ENCODE peak calls at places on chromosomes 2 and 18, in ten cellular contexts. F is pancreas; G is CD8-positive, alpha-beta T cell; V is thoracic aorta; E is IMR-90; S is astrocyte; L is body of pancreas; U is spleen; I is tibial nerve; P is HepG2. X is an unnamed sample.
A peak's percentile ranks its signal among the peaks of the same experiment; 100 is the strongest.

GRCh38 chr2:199309411-199309810 is 148.3 kb downstream of the SATB2 start:
- DNase-seq in F (no peak), G (no peak), V (no peak), E (no peak), S (no peak), L (no peak), U (no peak), I (no peak), P (no peak), X (no peak)

GRCh38 chr2:27024812-27025211 is 8.0 kb upstream of the TMEM214 start:
- DNase-seq in F (no peak), G (no peak), V (no peak), E (no peak), S (no peak), L (no peak), U (no peak), I (no peak), P (no peak), X (no peak)

GRCh38 chr2:231545105-231545902 is 15.1 kb upstream of the NMUR1 start:
- DNase-seq in F (peak; percentile 51), G (peak; percentile 20), V (no peak), E (peak; percentile 53), S (peak; percentile 83), L (peak; percentile 13), U (peak; percentile 88), I (no peak), P (no peak), X (no peak)

GRCh38 chr2:69017080-69017479 is 4.1 kb downstream of the ANTXR1 start:
- DNase-seq in F (no peak), G (no peak), V (no peak), E (peak; percentile 70), S (peak; percentile 71), L (no peak), U (no peak), I (no peak), P (no peak), X (no peak)

GRCh38 chr2:29528891-29529520 is 392.4 kb downstream of the ALK start:
- DNase-seq in F (peak; percentile 21), G (no peak), V (no peak), E (peak; percentile 79), S (peak; percentile 73), L (peak; percentile 15), U (no peak), I (no peak), P (no peak), X (no peak)

GRCh38 chr2:84832772-84833461 is 48.0 kb downstream of the TRABD2A start:
- DNase-seq in F (peak; percentile 40), G (no peak), V (no peak), E (peak; percentile 17), S (no peak), L (no peak), U (peak; percentile 78), I (no peak), P (no peak), X (no peak)

GRCh38 chr2:97935719-97936161 is 60.0 kb downstream of the TMEM131 start:
- DNase-seq in F (no peak), G (no peak), V (no peak), E (peak; percentile 72), S (peak; percentile 61), L (no peak), U (no peak), I (no peak), P (peak; percentile 42), X (no peak)

GRCh38 chr2:134375935-134376334 is 122.1 kb downstream of the MGAT5 start:
- DNase-seq in F (peak; percentile 38), G (no peak), V (no peak), E (peak; percentile 75), S (peak; percentile 67), L (peak; percentile 70), U (no peak), I (peak; percentile 34), P (peak; percentile 75), X (no peak)

GRCh38 chr18:74819433-74820059 is 221.9 kb downstream of the ZNF407 start:
- DNase-seq in F (no peak), G (no peak), V (no peak), E (no peak), S (no peak), L (no peak), U (no peak), I (no peak), P (peak; percentile 19), X (no peak)

GRCh38 chr18:22563098-22563707 is 145.5 kb upstream of the CTAGE1 start:
- DNase-seq in F (peak; percentile 33), G (no peak), V (no peak), E (peak; percentile 95), S (peak; percentile 94), L (peak; percentile 39), U (no peak), I (peak; percentile 40), P (peak; percentile 62), X (no peak)

GRCh38 chr18:35324926-35325655 is 19.1 kb downstream of the ZNF24 start:
- DNase-seq in F (no peak), G (no peak), V (no peak), E (peak; percentile 69), S (no peak), L (no peak), U (no peak), I (no peak), P (no peak), X (no peak)

GRCh38 chr18:35326695-35327387 is 17.4 kb downstream of the ZNF24 start:
- DNase-seq in F (no peak), G (no peak), V (no peak), E (no peak), S (no peak), L (no peak), U (no peak), I (no peak), P (no peak), X (no peak)

DNA sequence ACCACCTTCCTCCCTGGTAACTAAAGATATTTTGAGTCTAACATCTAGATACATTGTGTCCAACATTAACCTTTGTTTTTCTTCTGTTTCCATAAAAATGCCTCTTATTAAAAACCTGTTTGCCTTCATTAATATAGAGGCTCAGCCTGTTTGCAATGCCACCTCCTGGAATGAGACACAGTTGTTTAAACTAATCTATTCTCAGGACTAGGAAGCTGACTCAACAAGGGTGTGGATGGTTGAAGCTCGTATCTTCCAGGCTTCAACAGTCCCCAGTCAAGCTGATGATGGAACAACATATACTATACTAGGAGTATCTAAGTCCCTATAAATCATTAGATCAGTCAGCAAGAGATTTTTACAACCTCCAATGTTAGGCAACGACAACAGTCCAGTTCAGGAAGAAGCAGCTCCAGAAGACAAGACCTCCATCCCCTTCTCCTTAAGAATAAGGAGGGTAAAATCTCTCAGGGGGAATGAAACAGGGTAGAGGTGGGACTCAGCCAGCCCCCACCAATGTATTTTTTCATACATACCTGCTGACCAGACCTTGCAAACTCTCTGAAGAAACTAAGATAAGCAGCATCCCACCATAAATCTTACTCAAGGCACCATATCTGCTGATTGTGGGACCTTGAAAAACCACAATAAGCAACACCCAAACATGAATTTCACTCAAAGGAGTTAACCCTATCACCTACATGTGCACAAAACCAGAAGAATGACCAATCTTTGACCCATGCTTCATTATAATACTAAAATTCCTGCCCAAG is 21.5 kb downstream of the ZNF24 start:
- DNase-seq in F (no peak), G (no peak), V (no peak), E (no peak), S (no peak), L (no peak), U (no peak), I (no peak), P (no peak), X (no peak)
- TF ChIP-seq CTCF in F (no peak), G (no peak), V (no peak), E (no peak), S (no peak), L (no peak), U (no peak), I (no peak), P (no peak), X (no peak)

DNA sequence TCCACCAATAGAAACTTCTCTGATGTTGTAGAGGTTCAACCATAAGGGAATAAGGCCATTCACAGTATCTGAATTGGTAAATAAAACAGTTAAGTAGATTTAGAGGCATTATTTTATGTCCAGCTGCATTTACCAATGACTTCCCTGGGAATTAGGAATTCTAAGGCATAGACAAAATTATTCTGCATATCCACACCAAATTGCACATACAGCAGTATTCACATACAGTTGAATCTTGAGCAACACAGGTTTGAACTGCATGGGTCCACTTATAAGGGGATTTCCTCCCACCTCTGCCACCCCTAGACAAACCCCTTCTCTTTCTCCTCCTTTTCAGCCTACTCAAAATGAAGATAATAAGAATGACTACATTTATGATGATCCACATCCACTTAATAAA is 54.4 kb downstream of the COL5A2 start:
- DNase-seq in F (no peak), G (no peak), V (no peak), E (no peak), S (no peak), L (no peak), U (no peak), I (no peak), P (no peak), X (no peak)
- H3K4me1 ChIP-seq in F (no peaks in the 10 kb centered on the region), G (no peaks in the 10 kb centered on the region), V (peaks cover 29% of the 10 kb centered on the region), E (peaks cover 14% of the 10 kb centered on the region), S (peaks cover 19% of the 10 kb centered on the region), L (no peaks in the 10 kb centered on the region), U (no peaks in the 10 kb centered on the region), I (no peaks in the 10 kb centered on the region), P (no peaks in the 10 kb centered on the region), X (no peaks in the 10 kb centered on the region)

GRCh38 chr2:177602611-177603164 is 210.1 kb downstream of the AGPS start:
- DNase-seq in F (no peak), G (no peak), V (no peak), E (no peak), S (no peak), L (no peak), U (no peak), I (no peak), P (peak; percentile 68), X (no peak)
- H3K27ac ChIP-seq in F (no peak overlapping the region), G (no peak overlapping the region), V (no peak overlapping the region), E (no peak overlapping the region), S (no peak overlapping the region), L (no peak overlapping the region), U (no peak overlapping the region), I (no peak overlapping the region), P (peak overlapping the region; percentile 38), X (no peak overlapping the region)

GRCh38 chr2:71611247-71611646 is 157.9 kb downstream of the DYSF start:
- DNase-seq in F (peak; percentile 1), G (no peak), V (no peak), E (no peak), S (no peak), L (no peak), U (no peak), I (no peak), P (no peak), X (no peak)

GRCh38 chr2:71609029-71609428 is 155.7 kb downstream of the DYSF start:
- DNase-seq in F (no peak), G (no peak), V (no peak), E (no peak), S (no peak), L (peak; percentile 2), U (peak; percentile 45), I (no peak), P (no peak), X (no peak)

GRCh38 chr2:71609441-71609840 is 156.1 kb downstream of the DYSF start:
- DNase-seq in F (no peak), G (no peak), V (no peak), E (no peak), S (peak; percentile 41), L (no peak), U (no peak), I (no peak), P (no peak), X (no peak)

GRCh38 chr2:71610671-71611070 is 157.3 kb downstream of the DYSF start:
- DNase-seq in F (peak; percentile 2), G (no peak), V (no peak), E (no peak), S (no peak), L (no peak), U (no peak), I (no peak), P (no peak), X (no peak)

GRCh38 chr2:71609958-71610357 is 156.6 kb downstream of the DYSF start:
- DNase-seq in F (no peak), G (no peak), V (no peak), E (peak; percentile 54), S (peak; percentile 38), L (no peak), U (no peak), I (no peak), P (no peak), X (no peak)
- TF ChIP-seq CTCF in F (no peak), G (no peak), V (peak; percentile 36), E (peak; percentile 49), S (peak; percentile 22), L (peak; percentile 39), U (peak; percentile 24), I (peak; percentile 49), P (peak; percentile 44), X (peak; percentile 24)